ENCODE peak calls at places on chromosomes 4 and X, in seven cellular contexts. A, S, Z, K, W, E and B are unnamed samples. For H3K4me1, the result is how much of the 10 kb centered on the place peaks cover.

GRCh38 chrX:9847071-9847470 is 60.8 kb downstream of the SHROOM2 start:
- DNase-seq in E (peak), Z (peak), A (no peak), S (no peak), W (no peak), K (peak), B (no peak)

GRCh38 chr4:91325495-91325894 is 978.3 kb upstream of the GRID2 start:
- DNase-seq in Z (no peak), K (no peak), W (peak), E (peak), S (peak), A (no peak), B (no peak)

GRCh38 chr4:133270021-133270570 is 121.0 kb downstream of the PCDH10 start:
- DNase-seq in K (no peak), Z (no peak), A (no peak), W (peak), E (no peak), S (peak), B (no peak)

GRCh38 chrX:24245201-24245600 is 68.7 kb downstream of the SUPT20HL2 start:
- DNase-seq in S (peak), W (peak), E (peak), Z (peak), K (no peak), A (peak), B (no peak)

GRCh38 chr4:1502501-1502886 is 96.3 kb upstream of the NKX1-1 start:
- DNase-seq in Z (no peak), S (no peak), K (no peak), E (no peak), W (no peak), A (no peak), B (peak)

GRCh38 chrX:109959356-109959871 is 43.5 kb upstream of the TMEM164 start:
- DNase-seq in E (no peak), S (no peak), W (no peak), K (no peak), Z (no peak), A (no peak), B (no peak)

GRCh38 chr4:164700471-164700870 is 53.5 kb upstream of the SMIM31 start:
- DNase-seq in E (no peak), Z (no peak), K (peak), S (no peak), W (no peak), A (peak), B (no peak)

GRCh38 chr4:154626793-154627484 is 14.5 kb upstream of the FGG start:
- DNase-seq in K (peak), E (peak), W (peak), A (peak), S (peak), Z (peak), B (peak)

GRCh38 chr4:48269861-48270515 is 350 bp upstream of the TEC start:
- DNase-seq in Z (peak), S (peak), A (peak), E (peak), K (peak), W (peak), B (peak)

GRCh38 chr4:16270654-16271328 is 44.5 kb upstream of the TAPT1 start:
- DNase-seq in Z (no peak), A (no peak), E (no peak), W (no peak), K (peak), S (no peak), B (no peak)
- H3K9ac ChIP-seq in Z (no peak), A (no peak), E (peak), W (no peak), K (no peak), S (no peak), B (no peak)

GRCh38 chr4:147793973-147794690 is 62.2 kb downstream of the ARHGAP10 start:
- DNase-seq in K (no peak), A (no peak), W (no peak), S (no peak), E (no peak), Z (no peak), B (no peak)
- H3K4me1 ChIP-seq in K (under half), A (under half), W (under half), S (under half), E (under half), Z (under half), B (under half)

GRCh38 chr4:140090215-140090731 is 63.7 kb downstream of the MAML3 start:
- DNase-seq in Z (peak), S (no peak), W (no peak), A (no peak), E (peak), K (peak), B (no peak)

GRCh38 chr4:140089216-140089615 is 64.8 kb downstream of the MAML3 start:
- DNase-seq in K (no peak), E (no peak), Z (no peak), S (no peak), W (no peak), A (no peak), B (no peak)

GRCh38 chr4:140092094-140092820 is 61.7 kb downstream of the MAML3 start:
- DNase-seq in S (no peak), Z (no peak), K (no peak), A (peak), W (peak), E (no peak), B (peak)

GRCh38 chr4:140088317-140088967 is 65.5 kb downstream of the MAML3 start:
- DNase-seq in A (no peak), E (peak), W (peak), Z (peak), S (no peak), K (no peak), B (no peak)

GRCh38 chr4:140091305-140091704 is 62.7 kb downstream of the MAML3 start:
- DNase-seq in A (no peak), Z (no peak), K (no peak), S (no peak), W (no peak), E (no peak), B (no peak)
- H3K9ac ChIP-seq in A (no peak), Z (no peak), K (no peak), S (no peak), W (no peak), E (no peak), B (no peak)

GRCh38 chr4:7500404-7500803 is 65.7 kb upstream of the PSAPL1 start:
- DNase-seq in K (no peak), Z (no peak), A (no peak), S (no peak), W (no peak), E (no peak), B (no peak)
- H3K4me1 ChIP-seq in K (under half), Z (under half), A (under half), S (under half), W (under half), E (under half), B (under half)

DNA sequence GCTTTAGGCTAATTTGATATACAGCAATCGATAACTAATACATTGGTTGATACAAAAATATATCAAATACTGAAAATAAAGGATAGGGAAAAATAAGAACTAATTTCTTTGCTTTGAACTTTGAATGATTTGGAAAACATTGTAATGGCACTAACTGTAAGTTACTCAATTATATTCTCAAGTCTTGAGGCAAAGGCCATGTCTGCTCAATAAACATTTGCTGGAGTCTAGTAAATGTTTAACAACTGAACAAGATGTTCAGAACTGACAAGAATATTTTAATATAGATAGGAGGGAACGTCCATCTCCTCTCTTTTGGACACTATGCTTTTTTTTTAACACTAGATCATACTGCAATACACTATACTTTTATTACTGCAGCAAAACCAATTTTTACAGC is 76.3 kb downstream of the PRSS12 start:
- DNase-seq in A (no peak), W (no peak), K (peak), Z (no peak), E (no peak), S (no peak), B (no peak)
- H3K9ac ChIP-seq in A (no peak), W (no peak), K (no peak), Z (no peak), E (no peak), S (no peak), B (no peak)